ENCODE peak calls at places on chromosomes 4 and X, in seven cellular contexts. X is mucosa of descending colon; F is lower lobe of right lung; L is Peyer's patch; O is neural progenitor cell; M is CD8-positive, alpha-beta memory T cell; I is Panc1. W is an unnamed sample.
A peak's percentile ranks its signal among the peaks of the same experiment; 100 is the strongest.

GRCh38 chr4:140617494-140618060 is 48.8 kb upstream of the UCP1 start:
- DNase-seq in X (no peak), F (no peak), L (no peak), O (peak; percentile 44), M (no peak), I (no peak), W (no peak)

GRCh38 chrX:134883134-134883700 is 107.6 kb upstream of the SMIM10 start:
- DNase-seq in X (no peak), F (no peak), L (no peak), O (no peak), M (no peak), I (no peak), W (no peak)

GRCh38 chr4:65954416-65954815 is 284.1 kb upstream of the EPHA5 start:
- DNase-seq in X (no peak), F (no peak), L (no peak), O (no peak), M (no peak), I (no peak), W (no peak)

GRCh38 chrX:154412468-154412867 is 1.1 kb downstream of the TAFAZZIN start:
- DNase-seq in X (no peak), F (peak; percentile 56), L (peak; percentile 69), O (no peak), M (peak; percentile 14), I (no peak), W (no peak)

GRCh38 chr4:12729384-12729783 is 754.8 kb downstream of the RAB28 start:
- DNase-seq in X (no peak), F (no peak), L (no peak), O (peak; percentile 25), M (no peak), I (no peak), W (no peak)

GRCh38 chr4:17117746-17118145 is 219.3 kb upstream of the LDB2 start:
- DNase-seq in X (no peak), F (no peak), L (no peak), O (no peak), M (no peak), I (no peak), W (no peak)

GRCh38 chr4:67660418-67660817 is 40.5 kb downstream of the UBA6 start:
- DNase-seq in X (no peak), F (no peak), L (no peak), O (no peak), M (no peak), I (no peak), W (no peak)

GRCh38 chr4:159977907-159978617 is 875.2 kb downstream of the RAPGEF2 start:
- DNase-seq in X (no peak), F (no peak), L (no peak), O (no peak), M (no peak), I (no peak), W (no peak)

GRCh38 chr4:76709454-76709853 is 188.5 kb downstream of the SOWAHB start:
- DNase-seq in X (no peak), F (no peak), L (no peak), O (peak; percentile 31), M (no peak), I (no peak), W (no peak)

GRCh38 chr4:2469192-2469984 is 482 bp downstream of the RNF4 start:
- DNase-seq in X (peak; percentile 72), F (peak; percentile 78), L (peak; percentile 90), O (peak; percentile 60), M (peak; percentile 72), I (no peak), W (no peak)

GRCh38 chr4:39308576-39308975 is 57.6 kb downstream of the RFC1 start:
- DNase-seq in X (no peak), F (no peak), L (no peak), O (no peak), M (no peak), I (no peak), W (no peak)

GRCh38 chr4:157992948-157993839 is 179.6 kb downstream of the GASK1B start:
- DNase-seq in X (no peak), F (no peak), L (no peak), O (no peak), M (no peak), I (no peak), W (no peak)

GRCh38 chrX:66676990-66677389 is 38.1 kb upstream of the EDA2R start:
- DNase-seq in X (no peak), F (no peak), L (no peak), O (no peak), M (no peak), I (no peak), W (no peak)

GRCh38 chrX:66677430-66677829 is 38.6 kb upstream of the EDA2R start:
- DNase-seq in X (no peak), F (no peak), L (no peak), O (no peak), M (no peak), I (no peak), W (no peak)

GRCh38 chrX:66676413-66676812 is 37.5 kb upstream of the EDA2R start:
- DNase-seq in X (no peak), F (no peak), L (no peak), O (no peak), M (no peak), I (no peak), W (no peak)

GRCh38 chrX:66674506-66674905 is 35.6 kb upstream of the EDA2R start:
- DNase-seq in X (no peak), F (no peak), L (no peak), O (no peak), M (no peak), I (no peak), W (no peak)

DNA sequence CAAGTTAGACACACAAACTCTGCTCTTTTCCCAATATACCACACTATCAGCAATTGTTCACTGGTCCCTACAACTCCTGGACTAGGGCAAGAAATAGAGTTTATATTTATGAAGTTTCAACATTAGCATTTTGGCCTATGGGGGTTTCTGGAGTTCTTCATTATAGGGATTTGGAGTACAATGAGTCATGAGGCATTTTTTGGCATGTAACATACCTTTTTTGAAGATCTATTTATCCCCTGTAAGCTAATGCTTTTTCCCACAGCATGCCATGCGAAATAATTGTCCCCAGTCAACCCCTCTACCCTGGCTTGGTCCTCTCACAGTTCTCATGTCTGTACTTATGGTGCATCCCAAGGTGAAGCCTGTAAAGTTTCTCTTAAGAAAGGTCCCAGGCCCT is 36.7 kb upstream of the EDA2R start:
- DNase-seq in X (no peak), F (no peak), L (no peak), O (no peak), M (no peak), I (no peak), W (no peak)
- H3K9me3 ChIP-seq in X (peaks cover 4% of the 10 kb centered on the region), F (no peaks in the 10 kb centered on the region), L (no peaks in the 10 kb centered on the region), O (no peaks in the 10 kb centered on the region), M (no peaks in the 10 kb centered on the region), I (no peaks in the 10 kb centered on the region), W (no peaks in the 10 kb centered on the region)

GRCh38 chr4:119498520-119498919 is 130.1 kb downstream of the PDE5A start:
- DNase-seq in X (no peak), F (no peak), L (no peak), O (no peak), M (no peak), I (no peak), W (no peak)
- H3K36me3 ChIP-seq in X (no peaks in the 10 kb centered on the region), F (peaks cover 98% of the 10 kb centered on the region), L (peaks cover 77% of the 10 kb centered on the region), O (peaks cover 25% of the 10 kb centered on the region), M (peaks cover 14% of the 10 kb centered on the region), I (peaks cover 46% of the 10 kb centered on the region), W (peaks cover 6% of the 10 kb centered on the region)

GRCh38 chr4:55932489-55932888 is 16.3 kb upstream of the CEP135 start:
- DNase-seq in X (no peak), F (no peak), L (no peak), O (no peak), M (no peak), I (no peak), W (no peak)

GRCh38 chr4:55927776-55928437 is 20.8 kb upstream of the CEP135 start:
- DNase-seq in X (no peak), F (no peak), L (no peak), O (no peak), M (no peak), I (no peak), W (no peak)

GRCh38 chr4:55931043-55931442 is 17.7 kb upstream of the CEP135 start:
- DNase-seq in X (no peak), F (no peak), L (no peak), O (no peak), M (no peak), I (no peak), W (no peak)

GRCh38 chr4:55933611-55934010 is 15.1 kb upstream of the CEP135 start:
- DNase-seq in X (no peak), F (no peak), L (no peak), O (no peak), M (no peak), I (no peak), W (no peak)

DNA sequence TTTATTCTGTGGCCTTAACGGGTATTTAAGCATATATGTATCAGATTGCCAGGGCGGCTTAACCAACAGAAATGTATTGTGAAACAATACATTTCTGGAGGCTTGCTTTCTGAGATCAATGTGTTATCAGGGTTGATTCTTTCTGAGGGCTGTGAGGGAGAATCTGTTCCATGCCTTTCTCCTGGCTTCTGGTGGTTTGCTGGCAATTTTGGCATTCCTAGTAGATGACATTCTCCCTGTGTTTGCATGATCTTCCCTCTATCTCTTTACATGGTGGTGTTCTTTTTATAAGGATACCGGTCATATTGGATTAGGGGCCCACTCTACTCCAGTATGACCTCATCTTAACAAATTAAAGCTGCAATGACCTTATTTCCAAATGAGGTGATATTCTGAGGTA is 16.9 kb upstream of the CEP135 start:
- DNase-seq in X (no peak), F (no peak), L (no peak), O (no peak), M (no peak), I (no peak), W (no peak)
- H3K9me3 ChIP-seq in X (peaks cover 5% of the 10 kb centered on the region), F (peaks cover 2% of the 10 kb centered on the region), L (no peaks in the 10 kb centered on the region), O (no peaks in the 10 kb centered on the region), M (no peaks in the 10 kb centered on the region), I (no peaks in the 10 kb centered on the region), W (no peaks in the 10 kb centered on the region)

GRCh38 chr4:26879805-26880204 is 19.2 kb downstream of the STIM2 start:
- DNase-seq in X (no peak), F (no peak), L (no peak), O (no peak), M (no peak), I (no peak), W (no peak)

GRCh38 chr4:26887809-26888208 is 27.2 kb downstream of the STIM2 start:
- DNase-seq in X (no peak), F (no peak), L (no peak), O (no peak), M (no peak), I (no peak), W (no peak)

GRCh38 chr4:26885912-26886274 is 25.3 kb downstream of the STIM2 start:
- DNase-seq in X (peak; percentile 54), F (no peak), L (peak; percentile 75), O (no peak), M (peak; percentile 12), I (no peak), W (no peak)

GRCh38 chr4:26887143-26887542 is 26.5 kb downstream of the STIM2 start:
- DNase-seq in X (no peak), F (no peak), L (no peak), O (no peak), M (no peak), I (no peak), W (no peak)

DNA sequence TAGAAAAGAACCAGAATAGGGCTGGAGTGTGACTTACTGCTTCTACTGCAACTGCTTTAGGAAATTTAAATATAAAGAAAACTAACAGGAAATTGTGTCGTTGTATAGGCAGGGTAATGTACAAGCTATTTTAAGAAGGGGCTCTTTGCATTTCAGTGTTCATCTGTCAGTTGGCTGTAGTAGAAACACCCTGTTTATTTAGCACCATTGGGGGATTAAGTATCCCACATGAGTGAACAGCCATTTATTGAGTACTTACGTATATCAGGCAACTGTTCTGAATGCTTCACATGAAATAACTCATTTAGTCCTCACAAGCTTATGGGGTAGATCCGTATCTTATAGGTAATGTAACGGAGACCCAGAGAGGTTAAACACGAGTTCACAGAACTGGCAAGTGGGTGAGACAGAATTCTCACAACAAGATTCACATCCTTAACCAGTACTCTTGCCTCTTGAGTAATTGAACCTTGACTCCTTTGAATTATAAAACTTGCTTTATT is 23.9 kb downstream of the STIM2 start:
- DNase-seq in X (no peak), F (no peak), L (no peak), O (no peak), M (no peak), I (no peak), W (no peak)
- H3K36me3 ChIP-seq in X (no peaks in the 10 kb centered on the region), F (no peaks in the 10 kb centered on the region), L (no peaks in the 10 kb centered on the region), O (no peaks in the 10 kb centered on the region), M (no peaks in the 10 kb centered on the region), I (no peaks in the 10 kb centered on the region), W (no peaks in the 10 kb centered on the region)